ENCODE peak calls at places on chromosome 4, in six cellular contexts. One of them, this sample, is unnamed.

GRCh38 chr4:112144546-112145325 is 518 bp upstream of the FAM241A start:
- DNase-seq in H1: no peak
- DNase-seq in H9: no peak
- DNase-seq in IMR-90: no peak
- DNase-seq in mesenchymal stem cell: no peak
- DNase-seq in trophoblast cell: no peak
- DNase-seq in this sample: no peak

GRCh38 chr4:175531405-175532091 is 280.5 kb downstream of the GPM6A start:
- DNase-seq in H1: no peak
- DNase-seq in H9: no peak
- DNase-seq in IMR-90: peak; percentile 72
- DNase-seq in mesenchymal stem cell: peak; percentile 14
- DNase-seq in trophoblast cell: no peak
- DNase-seq in this sample: no peak

GRCh38 chr4:73662709-73663546 is 42.7 kb upstream of the RASSF6 start:
- DNase-seq in H1: no peak
- DNase-seq in H9: no peak
- DNase-seq in IMR-90: peak; percentile 77
- DNase-seq in mesenchymal stem cell: peak; percentile 73
- DNase-seq in trophoblast cell: no peak
- DNase-seq in this sample: no peak

GRCh38 chr4:142660728-142661127 is 185.4 kb downstream of the INPP4B start:
- DNase-seq in H1: no peak
- DNase-seq in H9: peak; percentile 26
- DNase-seq in IMR-90: no peak
- DNase-seq in mesenchymal stem cell: no peak
- DNase-seq in trophoblast cell: no peak
- DNase-seq in this sample: no peak

GRCh38 chr4:141375855-141376254 is 155.2 kb downstream of the ZNF330 start:
- DNase-seq in H1: no peak
- DNase-seq in H9: peak; percentile 44
- DNase-seq in IMR-90: peak; percentile 93
- DNase-seq in mesenchymal stem cell: peak; percentile 67
- DNase-seq in trophoblast cell: no peak
- DNase-seq in this sample: no peak

GRCh38 chr4:119735136-119735770 is 106.6 kb upstream of the PDE5A start:
- DNase-seq in H1: no peak
- DNase-seq in H9: no peak
- DNase-seq in IMR-90: peak; percentile 99
- DNase-seq in mesenchymal stem cell: peak; percentile 91
- DNase-seq in trophoblast cell: no peak
- DNase-seq in this sample: no peak

GRCh38 chr4:1768367-1769034 is 24.6 kb upstream of the FGFR3 start:
- DNase-seq in H1: no peak
- DNase-seq in H9: no peak
- DNase-seq in IMR-90: no peak
- DNase-seq in mesenchymal stem cell: no peak
- DNase-seq in trophoblast cell: no peak
- DNase-seq in this sample: no peak

GRCh38 chr4:185709802-185710486 is 102.0 kb downstream of the SORBS2 start:
- DNase-seq in H1: no peak
- DNase-seq in H9: no peak
- DNase-seq in IMR-90: no peak
- DNase-seq in mesenchymal stem cell: no peak
- DNase-seq in trophoblast cell: no peak
- DNase-seq in this sample: no peak

GRCh38 chr4:152696764-152697250 is 17.0 kb upstream of the TMEM154 start:
- DNase-seq in H1: no peak
- DNase-seq in H9: no peak
- DNase-seq in IMR-90: peak; percentile 65
- DNase-seq in mesenchymal stem cell: peak; percentile 43
- DNase-seq in trophoblast cell: no peak
- DNase-seq in this sample: no peak
- H3K4ac ChIP-seq in H1: no peak overlapping the region
- H3K4ac ChIP-seq in H9: no peak overlapping the region
- H3K4ac ChIP-seq in IMR-90: no peak overlapping the region
- H3K4ac ChIP-seq in mesenchymal stem cell: no peak overlapping the region
- H3K4ac ChIP-seq in trophoblast cell: no peak overlapping the region
- H3K4ac ChIP-seq in this sample: no peak overlapping the region

GRCh38 chr4:23902203-23902602 is 12.4 kb upstream of the PPARGC1A start:
- DNase-seq in H1: no peak
- DNase-seq in H9: no peak
- DNase-seq in IMR-90: no peak
- DNase-seq in mesenchymal stem cell: no peak
- DNase-seq in trophoblast cell: no peak
- DNase-seq in this sample: no peak

GRCh38 chr4:23906839-23907238 is 17.0 kb upstream of the PPARGC1A start:
- DNase-seq in H1: no peak
- DNase-seq in H9: no peak
- DNase-seq in IMR-90: no peak
- DNase-seq in mesenchymal stem cell: no peak
- DNase-seq in trophoblast cell: no peak
- DNase-seq in this sample: no peak

GRCh38 chr4:23904639-23905061 is 14.8 kb upstream of the PPARGC1A start:
- DNase-seq in H1: no peak
- DNase-seq in H9: no peak
- DNase-seq in IMR-90: no peak
- DNase-seq in mesenchymal stem cell: no peak
- DNase-seq in trophoblast cell: no peak
- DNase-seq in this sample: no peak

GRCh38 chr4:23900636-23901035 is 10.8 kb upstream of the PPARGC1A start:
- DNase-seq in H1: no peak
- DNase-seq in H9: no peak
- DNase-seq in IMR-90: no peak
- DNase-seq in mesenchymal stem cell: no peak
- DNase-seq in trophoblast cell: no peak
- DNase-seq in this sample: no peak

GRCh38 chr4:23903859-23904438 is 14.1 kb upstream of the PPARGC1A start:
- DNase-seq in H1: no peak
- DNase-seq in H9: no peak
- DNase-seq in IMR-90: no peak
- DNase-seq in mesenchymal stem cell: no peak
- DNase-seq in trophoblast cell: no peak
- DNase-seq in this sample: no peak
- H3K14ac ChIP-seq in H1: peak overlapping the region; percentile 66
- H3K14ac ChIP-seq in H9: no peak overlapping the region
- H3K14ac ChIP-seq in IMR-90: no peak overlapping the region
- H3K14ac ChIP-seq in mesenchymal stem cell: no peak overlapping the region
- H3K14ac ChIP-seq in trophoblast cell: no peak overlapping the region
- H3K14ac ChIP-seq in this sample: no peak overlapping the region

GRCh38 chr4:15648600-15648999 is 6.6 kb downstream of the FBXL5 start:
- DNase-seq in H1: no peak
- DNase-seq in H9: no peak
- DNase-seq in IMR-90: no peak
- DNase-seq in mesenchymal stem cell: no peak
- DNase-seq in trophoblast cell: no peak
- DNase-seq in this sample: no peak
- H3K4me1 ChIP-seq in H1: no peaks in the 10 kb centered on the region
- H3K4me1 ChIP-seq in H9: peaks cover under 1% of the 10 kb centered on the region
- H3K4me1 ChIP-seq in IMR-90: no peaks in the 10 kb centered on the region
- H3K4me1 ChIP-seq in mesenchymal stem cell: no peaks in the 10 kb centered on the region
- H3K4me1 ChIP-seq in trophoblast cell: no peaks in the 10 kb centered on the region
- H3K4me1 ChIP-seq in this sample: peaks cover 3% of the 10 kb centered on the region

DNA sequence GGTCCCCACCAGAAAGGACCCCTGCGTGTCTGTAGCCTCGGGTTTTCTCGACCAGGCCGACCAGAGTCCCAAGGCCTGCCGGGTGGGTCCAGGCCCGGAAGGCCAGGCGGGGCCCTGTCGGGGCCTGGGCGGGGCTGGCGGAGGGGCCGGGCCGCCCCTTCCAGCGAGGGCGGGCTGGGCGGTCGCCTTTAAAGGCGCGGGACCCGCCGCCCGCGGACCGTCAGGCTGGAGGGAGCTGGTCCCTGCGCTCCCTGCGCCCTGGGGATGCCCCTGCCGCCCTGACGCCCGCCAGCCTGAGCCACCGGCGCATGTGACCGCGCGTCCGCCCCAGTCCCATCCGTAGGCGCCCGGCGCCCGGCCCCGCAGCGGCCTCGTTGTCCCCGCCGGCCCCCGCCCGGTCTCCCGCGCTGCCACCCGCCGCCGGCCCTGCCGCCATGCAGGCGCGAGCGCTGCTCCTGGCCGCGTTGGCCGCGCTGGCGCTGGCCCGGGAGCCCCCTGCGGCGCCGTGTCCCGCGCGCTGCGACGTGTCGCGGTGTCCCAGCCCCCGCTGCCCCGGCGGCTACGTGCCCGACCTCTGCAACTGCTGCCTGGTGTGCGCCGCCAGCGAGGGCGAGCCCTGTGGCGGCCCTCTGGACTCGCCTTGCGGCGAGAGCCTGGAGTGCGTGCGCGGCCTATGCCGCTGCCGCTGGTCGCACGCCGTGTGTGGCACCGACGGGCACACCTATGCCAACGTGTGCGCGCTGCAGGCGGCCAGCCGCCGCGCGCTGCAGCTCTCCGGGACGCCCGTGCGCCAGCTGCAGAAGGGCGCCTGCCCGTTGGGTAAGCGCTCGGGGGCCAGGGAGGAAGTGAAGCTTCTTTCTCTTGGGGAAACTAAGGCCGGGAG is at the start of gene HTRA3:
- DNase-seq in H1: peak; percentile 73
- DNase-seq in H9: peak; percentile 68
- DNase-seq in IMR-90: peak; percentile 31
- DNase-seq in mesenchymal stem cell: peak; percentile 70
- DNase-seq in trophoblast cell: no peak
- DNase-seq in this sample: peak; percentile 39
- H3K4ac ChIP-seq in H1: peak within 1 kb of the TSS; percentile 48
- H3K4ac ChIP-seq in H9: no peak within 1 kb of the TSS
- H3K4ac ChIP-seq in IMR-90: peak within 1 kb of the TSS; percentile 96
- H3K4ac ChIP-seq in mesenchymal stem cell: peak within 1 kb of the TSS; percentile 91
- H3K4ac ChIP-seq in trophoblast cell: peak within 1 kb of the TSS; percentile 37
- H3K4ac ChIP-seq in this sample: no peak within 1 kb of the TSS

GRCh38 chr4:38928886-38929285 is 61.3 kb downstream of the FAM114A1 start:
- DNase-seq in H1: no peak
- DNase-seq in H9: no peak
- DNase-seq in IMR-90: no peak
- DNase-seq in mesenchymal stem cell: no peak
- DNase-seq in trophoblast cell: no peak
- DNase-seq in this sample: no peak
- H3K14ac ChIP-seq in H1: no peak overlapping the region
- H3K14ac ChIP-seq in H9: no peak overlapping the region
- H3K14ac ChIP-seq in IMR-90: no peak overlapping the region
- H3K14ac ChIP-seq in mesenchymal stem cell: no peak overlapping the region
- H3K14ac ChIP-seq in trophoblast cell: no peak overlapping the region
- H3K14ac ChIP-seq in this sample: no peak overlapping the region

GRCh38 chr4:17646693-17647092 is 32.3 kb downstream of the MED28 start:
- DNase-seq in H1: no peak
- DNase-seq in H9: no peak
- DNase-seq in IMR-90: no peak
- DNase-seq in mesenchymal stem cell: no peak
- DNase-seq in trophoblast cell: no peak
- DNase-seq in this sample: no peak
- H3K4me1 ChIP-seq in H1: no peaks in the 10 kb centered on the region
- H3K4me1 ChIP-seq in H9: no peaks in the 10 kb centered on the region
- H3K4me1 ChIP-seq in IMR-90: no peaks in the 10 kb centered on the region
- H3K4me1 ChIP-seq in mesenchymal stem cell: no peaks in the 10 kb centered on the region
- H3K4me1 ChIP-seq in trophoblast cell: no peaks in the 10 kb centered on the region
- H3K4me1 ChIP-seq in this sample: no peaks in the 10 kb centered on the region

DNA sequence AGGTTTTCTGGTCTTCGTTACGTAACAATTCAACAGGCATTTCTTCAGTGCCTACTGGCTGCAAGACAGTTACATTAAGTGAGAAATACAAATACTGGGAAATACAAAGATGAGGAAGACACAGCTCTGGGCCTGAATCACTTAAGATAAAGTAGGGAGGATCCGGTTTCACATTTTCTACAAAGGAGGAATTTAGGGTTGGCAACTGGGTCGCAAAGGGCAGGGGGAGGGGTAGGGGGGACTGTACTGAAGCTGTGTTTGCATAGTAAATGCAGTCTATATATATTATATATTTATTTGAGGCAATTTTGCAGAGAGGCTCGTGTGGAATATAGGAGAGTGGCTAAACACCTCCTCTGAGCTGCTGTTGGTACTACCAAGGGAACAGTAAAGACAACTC is 107.4 kb downstream of the MAML3 start:
- DNase-seq in H1: no peak
- DNase-seq in H9: no peak
- DNase-seq in IMR-90: no peak
- DNase-seq in mesenchymal stem cell: no peak
- DNase-seq in trophoblast cell: no peak
- DNase-seq in this sample: no peak
- H3K4ac ChIP-seq in H1: no peak overlapping the region
- H3K4ac ChIP-seq in H9: no peak overlapping the region
- H3K4ac ChIP-seq in IMR-90: peak overlapping the region; percentile 37
- H3K4ac ChIP-seq in mesenchymal stem cell: no peak overlapping the region
- H3K4ac ChIP-seq in trophoblast cell: peak overlapping the region; percentile 22
- H3K4ac ChIP-seq in this sample: no peak overlapping the region